ENCODE peak calls at places on chromosome 2, in six cellular contexts. W is dermis microvascular lymphatic vessel endothelial cell, V is tibial artery, O is PC-9, J is HCEC 1CT, F is NCI-H460. S is an unnamed sample.

GRCh38 chr2:121666042-121666441 is 16.8 kb upstream of the CLASP1 start:
- DNase-seq in W (no peak), V (no peak), O (no peak), J (no peak), F (no peak), S (no peak)

GRCh38 chr2:221999702-222000101 is 299.1 kb downstream of the PAX3 start:
- DNase-seq in W (no peak), V (no peak), O (peak; percentile 99), J (peak; percentile 97), F (no peak), S (peak; percentile 50)

GRCh38 chr2:38554973-38555595 is 47.6 kb downstream of the HNRNPLL start:
- DNase-seq in W (no peak), V (no peak), O (no peak), J (peak; percentile 51), F (no peak), S (peak; percentile 22)

GRCh38 chr2:8225257-8225656 is 456.6 kb upstream of the ID2 start:
- DNase-seq in W (peak; percentile 20), V (no peak), O (no peak), J (no peak), F (no peak), S (no peak)

GRCh38 chr2:69563021-69563420 is 80.5 kb downstream of the AAK1 start:
- DNase-seq in W (no peak), V (no peak), O (no peak), J (no peak), F (no peak), S (no peak)

GRCh38 chr2:168118733-168119518 is 128.5 kb downstream of the STK39 start:
- DNase-seq in W (peak; percentile 53), V (no peak), O (peak; percentile 35), J (peak; percentile 72), F (peak; percentile 70), S (peak; percentile 79)

GRCh38 chr2:1564506-1564905 is 151.2 kb downstream of the TPO start:
- DNase-seq in W (no peak), V (no peak), O (no peak), J (no peak), F (no peak), S (no peak)

GRCh38 chr2:217954469-217954868 is 48.3 kb downstream of the TNS1 start:
- DNase-seq in W (peak; percentile 53), V (peak; percentile 24), O (peak; percentile 57), J (no peak), F (no peak), S (no peak)

GRCh38 chr2:43044093-43044614 is 182.3 kb downstream of the ZFP36L2 start:
- DNase-seq in W (peak; percentile 97), V (no peak), O (no peak), J (no peak), F (no peak), S (no peak)

GRCh38 chr2:20353597-20353996 is 3.0 kb upstream of the PUM2 start:
- DNase-seq in W (no peak), V (no peak), O (peak; percentile 70), J (no peak), F (no peak), S (no peak)

GRCh38 chr2:28583899-28584553 is 88.2 kb downstream of the PLB1 start:
- DNase-seq in W (peak; percentile 66), V (peak; percentile 85), O (peak; percentile 91), J (peak; percentile 97), F (peak; percentile 86), S (peak; percentile 92)

GRCh38 chr2:26529406-26530070 is 51.6 kb upstream of the OTOF start:
- DNase-seq in W (no peak), V (no peak), O (peak; percentile 15), J (no peak), F (no peak), S (no peak)

GRCh38 chr2:173493874-173494273 is 139.2 kb downstream of the CDCA7 start:
- DNase-seq in W (no peak), V (no peak), O (no peak), J (no peak), F (no peak), S (no peak)

GRCh38 chr2:163756588-163756987 is 20.8 kb upstream of the FIGN start:
- DNase-seq in W (no peak), V (no peak), O (no peak), J (no peak), F (no peak), S (no peak)

GRCh38 chr2:120005834-120006521 is 6.9 kb upstream of the EPB41L5 start:
- DNase-seq in W (no peak), V (no peak), O (peak; percentile 70), J (no peak), F (no peak), S (no peak)

GRCh38 chr2:232776435-232776834 is at the start of gene KCNJ13:
- DNase-seq in W (no peak), V (no peak), O (peak; percentile 72), J (no peak), F (no peak), S (no peak)

GRCh38 chr2:218235017-218235416 is 18.0 kb downstream of the ARPC2 start:
- DNase-seq in W (no peak), V (no peak), O (no peak), J (no peak), F (no peak), S (no peak)

GRCh38 chr2:4979127-4979526 is 713.1 kb upstream of the SOX11 start:
- DNase-seq in W (no peak), V (no peak), O (no peak), J (no peak), F (no peak), S (no peak)

GRCh38 chr2:167875524-167875923 is 371.9 kb downstream of the STK39 start:
- DNase-seq in W (no peak), V (no peak), O (no peak), J (no peak), F (no peak), S (no peak)

GRCh38 chr2:16626497-16626896 is 39.1 kb downstream of the CYRIA start:
- DNase-seq in W (no peak), V (peak; percentile 63), O (peak; percentile 61), J (no peak), F (no peak), S (no peak)

GRCh38 chr2:172293952-172294351 is 133.4 kb upstream of the ITGA6 start:
- DNase-seq in W (peak; percentile 33), V (peak; percentile 50), O (no peak), J (peak; percentile 44), F (no peak), S (no peak)

GRCh38 chr2:96963316-96963715 is 23.1 kb downstream of the FAM178B start:
- DNase-seq in W (no peak), V (no peak), O (no peak), J (no peak), F (no peak), S (no peak)

GRCh38 chr2:168239281-168239680 is 8.1 kb downstream of the STK39 start:
- DNase-seq in W (no peak), V (no peak), O (no peak), J (no peak), F (no peak), S (no peak)

GRCh38 chr2:237471457-237472186 is 15.4 kb upstream of the MLPH start:
- DNase-seq in W (no peak), V (no peak), O (peak; percentile 71), J (peak; percentile 67), F (no peak), S (peak; percentile 64)

GRCh38 chr2:188303363-188304031 is 11.8 kb downstream of the GULP1 start:
- DNase-seq in W (no peak), V (no peak), O (peak; percentile 37), J (peak; percentile 84), F (no peak), S (peak; percentile 82)

GRCh38 chr2:2041256-2041824 is 289.7 kb downstream of the MYT1L start:
- DNase-seq in W (no peak), V (no peak), O (no peak), J (no peak), F (no peak), S (no peak)

GRCh38 chr2:48548871-48549270 is 18.9 kb downstream of the STON1 start:
- DNase-seq in W (no peak), V (no peak), O (no peak), J (no peak), F (no peak), S (no peak)